ENCODE peak calls at places on chromosomes 1 and 21, in four cellular contexts. F, S, T and O are unnamed samples. For H3K36me3 and H3K4me1, the result is how much of the 10 kb centered on the place peaks cover.

GRCh38 chr1:187696092-187696491 is 867.3 kb downstream of the PLA2G4A start:
- DNase-seq in F (no peak), S (no peak), T (no peak), O (no peak)

GRCh38 chr1:206004821-206005220 is 1.6 kb upstream of the RAB7B start:
- DNase-seq in S (no peak), T (no peak), F (no peak), O (no peak)

GRCh38 chr21:35344582-35344981 is 295.5 kb upstream of the RUNX1 start:
- DNase-seq in T (no peak), F (no peak), S (no peak), O (no peak)

GRCh38 chr1:83999316-83999819 is 436 bp upstream of the TTLL7 start:
- DNase-seq in S (peak), F (peak), T (peak), O (peak)

GRCh38 chr21:26806734-26807372 is 38.4 kb downstream of the ADAMTS1 start:
- DNase-seq in S (no peak), F (no peak), T (no peak), O (no peak)

GRCh38 chr1:3899776-3900149 is 309 bp downstream of the C1orf174 start:
- DNase-seq in T (peak), F (peak), S (no peak), O (no peak)

GRCh38 chr1:85449356-85449755 is 15.6 kb downstream of the DDAH1 start:
- DNase-seq in S (no peak), F (no peak), T (no peak), O (no peak)

GRCh38 chr1:94095744-94096469 is 25.0 kb downstream of the ABCA4 start:
- DNase-seq in S (peak), F (peak), T (no peak), O (no peak)

GRCh38 chr21:37369307-37369854 is 2.8 kb downstream of the DYRK1A start:
- DNase-seq in T (no peak), S (no peak), F (no peak), O (no peak)

GRCh38 chr1:91871994-91872393 is 14.0 kb downstream of the TGFBR3 start:
- DNase-seq in T (no peak), F (no peak), S (no peak), O (no peak)

GRCh38 chr1:179953974-179954493 is 576 bp upstream of the CEP350 start:
- DNase-seq in S (peak), T (peak), F (no peak), O (peak)

GRCh38 chr1:17282836-17283235 is 25.2 kb upstream of the PADI4 start:
- DNase-seq in T (no peak), S (no peak), F (no peak), O (no peak)

GRCh38 chr21:29860346-29860745 is 79.5 kb downstream of the GRIK1 start:
- DNase-seq in S (no peak), T (no peak), F (no peak), O (no peak)

GRCh38 chr1:76503100-76503499 is 364.2 kb upstream of the ST6GALNAC5 start:
- DNase-seq in S (no peak), F (no peak), T (peak), O (no peak)

GRCh38 chr1:159334797-159335196 is 32.7 kb downstream of the FCER1A start:
- DNase-seq in S (no peak), T (no peak), F (no peak), O (no peak)

GRCh38 chr1:192805832-192806323 is 3.0 kb upstream of the RGS2 start:
- DNase-seq in S (no peak), T (peak), F (no peak), O (no peak)

GRCh38 chr1:61301824-61302652 is 219.7 kb downstream of the NFIA start:
- DNase-seq in S (no peak), T (no peak), F (no peak), O (no peak)

GRCh38 chr1:175842545-175842944 is 99.2 kb upstream of the TNR start:
- DNase-seq in T (no peak), F (no peak), S (no peak), O (no peak)

GRCh38 chr1:234961468-234962339 is 166.9 kb downstream of the TOMM20 start:
- DNase-seq in S (no peak), T (no peak), F (no peak), O (no peak)

GRCh38 chr1:107548276-107548675 is 407.4 kb downstream of the NTNG1 start:
- DNase-seq in S (no peak), T (no peak), F (no peak), O (no peak)

DNA sequence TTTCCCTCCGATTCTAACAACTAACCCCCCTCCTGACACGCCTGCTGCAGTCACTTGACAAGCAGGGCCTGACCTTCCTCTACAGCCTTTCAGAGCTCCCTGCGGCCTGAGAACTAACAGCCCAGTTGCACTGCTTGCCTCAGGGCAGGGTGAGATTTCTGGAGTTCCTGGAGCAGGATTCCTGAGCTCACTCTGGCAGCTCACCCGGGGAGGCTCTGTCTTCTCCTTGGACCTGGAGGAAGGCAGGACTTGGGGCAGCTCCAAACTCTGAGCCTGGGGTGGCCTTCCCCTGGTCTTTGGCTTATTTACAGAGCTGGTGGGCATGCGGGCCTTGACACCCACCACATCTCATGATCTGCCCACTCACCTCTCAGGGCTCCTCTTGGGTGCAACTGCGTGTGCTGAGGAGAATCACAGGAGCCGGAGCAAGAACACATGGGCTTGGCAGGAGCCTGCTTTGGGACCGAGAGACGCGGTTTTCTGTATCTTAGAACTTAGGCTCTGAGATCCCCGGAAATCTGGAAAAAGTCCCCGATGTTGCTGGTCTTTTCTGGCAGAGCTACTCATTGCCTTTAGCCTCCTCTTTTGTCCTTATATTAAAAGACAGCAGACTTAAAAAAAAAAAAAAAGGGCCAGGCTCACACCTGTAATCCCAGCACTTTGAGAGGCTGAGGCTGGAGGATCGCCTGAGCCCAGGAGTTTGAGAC is 13.1 kb upstream of the SLC25A34 start:
- DNase-seq in T (no peak), S (no peak), F (no peak), O (no peak)
- H3K36me3 ChIP-seq in T (under half), S (under half), F (half or more), O (under half)

GRCh38 chr21:46284077-46284644 is 1.2 kb downstream of the MCM3AP start:
- DNase-seq in F (no peak), T (no peak), S (no peak), O (no peak)

GRCh38 chr21:46284722-46285121 is 689 bp downstream of the MCM3AP start:
- DNase-seq in T (no peak), F (no peak), S (no peak), O (no peak)

GRCh38 chr21:46285761-46286667 is at the start of gene YBEY:
- DNase-seq in S (peak), T (peak), F (peak), O (peak)

GRCh38 chr21:46286668-46286982 is 483 bp downstream of the YBEY start:
- DNase-seq in S (no peak), T (no peak), F (no peak), O (no peak)

DNA sequence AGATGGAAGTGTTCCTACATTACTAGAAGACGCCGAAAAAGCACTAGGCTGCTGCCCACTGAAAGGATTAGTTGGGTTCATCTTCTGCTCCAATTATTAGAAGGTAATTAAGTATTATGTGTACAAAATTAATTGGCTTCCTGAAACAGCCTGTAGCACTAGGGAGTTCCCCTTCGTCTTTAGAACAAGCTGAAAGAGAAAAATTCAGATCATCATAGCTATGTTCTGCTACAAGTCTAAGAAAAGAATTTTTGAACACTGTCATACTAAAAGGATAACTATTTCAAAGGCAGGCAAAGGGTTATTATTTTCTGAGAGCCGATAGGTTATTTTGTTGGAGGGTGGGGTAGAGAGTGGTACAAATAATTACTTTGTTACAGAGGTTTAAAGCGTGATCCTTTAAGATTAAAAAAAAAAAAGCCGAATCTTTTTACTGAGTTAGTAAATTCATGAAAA is at the start of gene MCM3AP:
- DNase-seq in S (no peak), F (no peak), T (no peak), O (no peak)
- H3K4me1 ChIP-seq in S (under half), F (half or more), T (under half), O (half or more)

GRCh38 chr1:158022554-158023278 is 29.3 kb downstream of the KIRREL1 start:
- DNase-seq in T (no peak), S (no peak), F (no peak), O (no peak)

GRCh38 chr1:158024737-158025136 is 31.3 kb downstream of the KIRREL1 start:
- DNase-seq in F (no peak), T (no peak), S (no peak), O (no peak)

GRCh38 chr1:158020877-158021630 is 27.6 kb downstream of the KIRREL1 start:
- DNase-seq in F (no peak), S (no peak), T (no peak), O (no peak)

GRCh38 chr1:158019177-158019868 is 25.9 kb downstream of the KIRREL1 start:
- DNase-seq in F (no peak), S (no peak), T (peak), O (peak)

GRCh38 chr1:158021721-158022120 is 28.3 kb downstream of the KIRREL1 start:
- DNase-seq in F (no peak), S (no peak), T (no peak), O (no peak)
- H3K4me3 ChIP-seq in F (no peak), S (no peak), T (no peak), O (no peak)

DNA sequence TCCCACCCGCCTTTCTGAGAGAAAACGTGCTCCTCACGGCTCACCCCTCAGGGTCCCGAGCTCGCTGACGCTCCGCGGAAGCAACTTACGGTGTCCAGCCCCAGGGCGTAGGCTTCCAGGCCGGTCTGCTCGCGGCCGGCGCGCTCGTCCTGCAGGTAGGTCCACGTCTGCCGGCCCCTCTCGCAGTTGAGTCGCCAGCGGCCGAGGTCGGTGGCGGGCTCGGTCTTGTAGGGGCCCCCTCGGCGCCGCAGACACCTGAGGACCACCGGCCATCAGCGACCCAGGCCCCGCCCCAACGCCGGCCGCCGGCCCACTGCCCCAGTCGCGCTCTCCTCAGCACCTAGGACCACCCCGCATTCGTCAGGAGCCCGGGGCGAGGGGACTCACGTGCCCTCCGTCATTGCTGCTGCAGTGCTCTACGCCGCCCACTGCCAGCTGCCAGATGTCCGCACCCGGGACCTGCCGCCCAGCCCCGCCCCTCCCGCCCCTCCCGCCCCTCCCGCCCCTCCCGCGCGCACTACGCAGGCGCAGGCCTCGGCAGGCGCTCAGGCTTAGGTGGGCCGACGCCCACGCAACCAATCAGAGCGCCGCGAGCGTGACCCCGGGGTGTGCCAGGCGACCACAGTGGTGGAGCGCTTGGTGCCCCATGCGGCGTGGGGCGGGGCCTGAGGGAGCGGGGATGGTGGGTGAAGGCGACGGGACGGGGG is at the start of gene LSS:
- DNase-seq in T (peak), F (peak), S (peak), O (peak)
- H3K36me3 ChIP-seq in T (under half), F (under half), S (under half), O (under half)

DNA sequence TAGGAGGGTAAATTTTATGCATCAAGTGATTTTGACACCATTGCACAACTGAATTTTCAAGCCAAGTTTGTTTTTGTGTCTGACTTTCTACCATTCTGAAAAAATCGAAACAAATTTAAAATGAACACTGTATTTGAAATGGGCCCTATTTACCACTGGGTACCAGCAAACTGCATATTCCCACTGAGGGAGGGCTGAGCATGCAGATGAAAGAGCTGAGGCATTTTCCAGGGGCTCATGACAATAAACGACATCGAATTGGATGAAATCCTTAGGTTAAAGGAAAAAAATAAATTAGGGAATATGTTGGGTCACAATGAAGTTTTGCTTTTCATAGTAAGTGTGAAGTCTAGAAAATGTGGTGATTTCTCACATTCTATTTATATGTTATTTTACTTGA is 11.1 kb downstream of the ZBTB18 start:
- DNase-seq in F (no peak), T (no peak), S (no peak), O (no peak)
- H3K4me1 ChIP-seq in F (under half), T (under half), S (under half), O (under half)

GRCh38 chr1:207748737-207749528 is 2.9 kb upstream of the CD46 start:
- DNase-seq in S (no peak), F (no peak), T (no peak), O (no peak)

GRCh38 chr1:207753611-207754010 is 1.8 kb downstream of the CD46 start:
- DNase-seq in T (no peak), F (no peak), S (no peak), O (no peak)

GRCh38 chr1:207752456-207753132 is 740 bp downstream of the CD46 start:
- DNase-seq in S (peak), F (no peak), T (peak), O (no peak)

GRCh38 chr1:207751790-207752455 is at the start of gene CD46:
- DNase-seq in T (peak), F (peak), S (peak), O (peak)

GRCh38 chr1:207750901-207751300 is 953 bp upstream of the CD46 start:
- DNase-seq in T (no peak), F (no peak), S (no peak), O (no peak)
- H3K4me3 ChIP-seq in T (peak), F (peak), S (peak), O (peak)

GRCh38 chr1:22107126-22107525 is 35.8 kb downstream of the WNT4 start:
- DNase-seq in T (no peak), F (no peak), S (no peak), O (no peak)
- H3K36me3 ChIP-seq in T (under half), F (under half), S (under half), O (half or more)

DNA sequence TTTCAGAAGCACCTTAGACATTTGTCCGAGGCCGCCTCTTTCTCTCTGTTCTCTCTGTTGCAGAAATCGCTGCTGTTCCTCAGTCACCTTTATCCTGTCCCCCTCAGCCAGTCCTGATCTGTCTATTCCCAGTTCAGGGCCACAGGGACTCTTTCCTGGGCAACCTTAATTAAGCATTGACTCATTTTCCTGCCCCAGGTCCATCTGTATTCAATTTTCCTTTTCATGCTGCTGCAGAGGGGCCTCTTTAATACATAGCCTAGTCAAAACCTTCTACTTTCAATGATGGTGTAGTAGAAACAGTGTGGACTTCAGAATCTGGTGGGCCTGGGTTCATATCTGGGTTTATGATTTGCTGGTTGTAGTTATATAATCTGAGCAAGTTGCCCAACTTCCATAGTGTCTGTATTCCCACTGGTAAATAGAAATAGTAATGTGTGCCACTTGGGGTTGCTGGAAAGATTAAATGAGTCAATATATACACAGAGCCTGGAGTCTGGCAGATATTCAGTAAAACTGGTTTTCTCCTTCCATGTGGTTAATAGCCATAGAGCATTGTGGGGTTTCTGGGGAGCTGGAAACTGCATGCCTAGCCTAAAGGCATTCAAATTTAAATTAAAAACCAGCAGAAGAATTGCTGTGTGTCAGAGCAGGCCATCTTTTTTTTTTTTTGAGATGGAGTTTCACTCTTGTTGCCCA is 4.5 kb downstream of the TRAF5 start:
- DNase-seq in S (no peak), F (no peak), T (no peak), O (no peak)
- H3K4me1 ChIP-seq in S (under half), F (under half), T (under half), O (half or more)